ENCODE peak calls at places on chromosomes 2 and 18, in five cellular contexts. C is right atrium auricular region, V is upper lobe of right lung, W is tibial nerve, O is heart right ventricle. T is an unnamed sample.

GRCh38 chr2:168424112-168424951 is 31.7 kb upstream of the CERS6 start:
- DNase-seq in V (no peak), C (no peak), O (no peak), W (no peak), T (no peak)

GRCh38 chr18:34965108-34965507 is 76.1 kb upstream of the MAPRE2 start:
- DNase-seq in V (no peak), C (no peak), O (no peak), W (no peak), T (no peak)

GRCh38 chr18:3451989-3452749 is 2.2 kb downstream of the TGIF1 start:
- DNase-seq in W (peak; percentile 55), C (no peak), O (peak; percentile 59), V (peak; percentile 76), T (peak; percentile 41)

GRCh38 chr2:231640646-231641111 is 48.0 kb downstream of the TEX44 start:
- DNase-seq in C (peak; percentile 86), V (no peak), O (peak; percentile 81), W (peak; percentile 48), T (no peak)

GRCh38 chr2:54149623-54150501 is 34.4 kb downstream of the ACYP2 start:
- DNase-seq in V (no peak), O (no peak), W (no peak), C (no peak), T (no peak)

GRCh38 chr18:23194150-23194968 is 59.1 kb downstream of the CABLES1 start:
- DNase-seq in O (no peak), W (no peak), C (no peak), V (no peak), T (no peak)

GRCh38 chr2:169775765-169776482 is 22.7 kb upstream of the SSB start:
- DNase-seq in O (no peak), C (no peak), V (no peak), W (no peak), T (no peak)

GRCh38 chr2:241774419-241775222 is 2.0 kb upstream of the GAL3ST2 start:
- DNase-seq in O (no peak), W (no peak), C (peak; percentile 56), V (peak; percentile 60), T (peak; percentile 2)

GRCh38 chr2:219569635-219570034 is 1.7 kb downstream of the OBSL1 start:
- DNase-seq in C (no peak), O (no peak), V (no peak), W (no peak), T (no peak)

GRCh38 chr18:9738266-9738969 is 30.3 kb downstream of the RAB31 start:
- DNase-seq in C (no peak), W (no peak), V (no peak), O (no peak), T (no peak)

GRCh38 chr2:238596571-238597551 is 170.1 kb downstream of the ASB1 start:
- DNase-seq in W (peak; percentile 48), O (peak; percentile 51), V (no peak), C (no peak), T (no peak)

GRCh38 chr18:26804474-26804873 is 61.0 kb downstream of the AQP4 start:
- DNase-seq in V (no peak), W (no peak), C (no peak), O (no peak), T (peak; percentile 8)
- TF ChIP-seq CTCF in V (peak; percentile 37), W (no peak), C (peak; percentile 59), O (peak; percentile 40), T (peak; percentile 32)

GRCh38 chr2:10258326-10258725 is 44.4 kb upstream of the HPCAL1 start:
- DNase-seq in W (no peak), C (no peak), O (no peak), V (peak; percentile 15), T (no peak)
- TF ChIP-seq CTCF in W (no peak), C (no peak), O (no peak), V (no peak), T (no peak)

DNA sequence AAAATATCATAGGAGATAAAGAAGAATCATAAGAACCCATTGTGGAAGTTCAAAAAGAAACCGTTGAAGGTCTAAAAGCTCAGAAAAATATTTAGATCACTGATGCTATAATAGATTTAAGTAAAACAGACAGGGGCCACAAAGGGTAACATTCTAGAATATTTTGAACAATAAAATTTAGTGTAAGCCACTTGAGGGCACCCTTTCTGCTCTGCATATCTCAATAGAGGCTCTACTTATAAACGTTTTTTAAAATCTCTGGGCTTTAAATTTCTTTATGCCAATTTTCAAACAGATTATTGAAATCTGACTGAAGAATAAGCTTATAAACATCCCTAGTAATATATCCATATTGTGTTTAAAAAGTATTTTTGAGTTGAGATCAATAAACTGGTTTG is 57.6 kb upstream of the IL1RL1 start:
- DNase-seq in O (no peak), V (no peak), C (no peak), W (no peak), T (no peak)
- TF ChIP-seq CTCF in O (peak; percentile 32), V (peak; percentile 27), C (peak; percentile 35), W (no peak), T (no peak)

GRCh38 chr18:49447810-49448745 is 12.4 kb downstream of the DYM start:
- DNase-seq in C (no peak), W (no peak), V (no peak), O (peak; percentile 28), T (peak; percentile 55)
- TF ChIP-seq CTCF in C (peak; percentile 60), W (no peak), V (peak; percentile 48), O (peak; percentile 65), T (peak; percentile 56)

GRCh38 chr2:220785181-220785580 is 786.9 kb downstream of the EPHA4 start:
- DNase-seq in C (no peak), W (no peak), V (no peak), O (no peak), T (no peak)
- TF ChIP-seq CTCF in C (no peak), W (no peak), V (no peak), O (no peak), T (no peak)

GRCh38 chr2:88691339-88692183 is at the start of gene RPIA:
- DNase-seq in V (peak; percentile 100), C (peak; percentile 97), W (peak; percentile 98), O (peak; percentile 100), T (peak; percentile 97)

GRCh38 chr2:88694015-88694414 is 2.5 kb downstream of the RPIA start:
- DNase-seq in V (no peak), O (peak; percentile 10), W (no peak), C (no peak), T (no peak)

GRCh38 chr2:88687384-88687783 is 4.1 kb upstream of the RPIA start:
- DNase-seq in O (no peak), V (no peak), W (no peak), C (no peak), T (no peak)

GRCh38 chr2:88692187-88692586 is 714 bp downstream of the RPIA start:
- DNase-seq in O (peak; percentile 22), V (peak; percentile 72), C (no peak), W (peak; percentile 7), T (peak; percentile 20)

GRCh38 chr2:88690591-88691338 is 708 bp upstream of the RPIA start:
- DNase-seq in W (no peak), O (no peak), V (peak; percentile 78), C (no peak), T (no peak)
- TF ChIP-seq CTCF in W (no peak), O (no peak), V (no peak), C (no peak), T (no peak)

GRCh38 chr18:47893939-47894699 is 36.3 kb downstream of the SMAD2 start:
- DNase-seq in C (no peak), O (no peak), W (no peak), V (no peak), T (no peak)
- TF ChIP-seq CTCF in C (no peak), O (no peak), W (no peak), V (no peak), T (no peak)

GRCh38 chr2:189153608-189154007 is 26.0 kb downstream of the COL5A2 start:
- DNase-seq in C (no peak), V (no peak), O (peak; percentile 41), W (no peak), T (no peak)
- TF ChIP-seq CTCF in C (no peak), V (no peak), O (no peak), W (no peak), T (no peak)

DNA sequence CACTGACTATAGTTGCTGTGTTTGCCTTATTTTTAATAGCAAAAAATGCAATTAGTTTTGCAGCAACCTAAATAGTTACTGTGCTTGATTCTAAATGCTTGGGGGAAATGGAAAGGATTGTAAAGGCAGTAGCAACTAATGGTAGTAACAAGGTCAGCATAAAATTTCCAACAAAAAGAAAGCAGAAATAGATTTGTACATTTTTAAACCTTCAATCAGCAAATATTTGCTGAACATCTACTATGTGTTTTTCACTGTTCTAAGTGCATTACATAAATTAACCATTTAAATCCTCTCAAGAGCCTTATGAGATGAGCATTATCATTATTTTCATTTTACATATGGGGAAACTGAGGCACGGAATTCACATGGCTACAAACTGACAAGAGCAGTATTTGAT is 308.0 kb upstream of the UBE2E3 start:
- DNase-seq in C (no peak), V (no peak), O (no peak), W (no peak), T (no peak)
- TF ChIP-seq CTCF in C (no peak), V (no peak), O (no peak), W (no peak), T (no peak)

DNA sequence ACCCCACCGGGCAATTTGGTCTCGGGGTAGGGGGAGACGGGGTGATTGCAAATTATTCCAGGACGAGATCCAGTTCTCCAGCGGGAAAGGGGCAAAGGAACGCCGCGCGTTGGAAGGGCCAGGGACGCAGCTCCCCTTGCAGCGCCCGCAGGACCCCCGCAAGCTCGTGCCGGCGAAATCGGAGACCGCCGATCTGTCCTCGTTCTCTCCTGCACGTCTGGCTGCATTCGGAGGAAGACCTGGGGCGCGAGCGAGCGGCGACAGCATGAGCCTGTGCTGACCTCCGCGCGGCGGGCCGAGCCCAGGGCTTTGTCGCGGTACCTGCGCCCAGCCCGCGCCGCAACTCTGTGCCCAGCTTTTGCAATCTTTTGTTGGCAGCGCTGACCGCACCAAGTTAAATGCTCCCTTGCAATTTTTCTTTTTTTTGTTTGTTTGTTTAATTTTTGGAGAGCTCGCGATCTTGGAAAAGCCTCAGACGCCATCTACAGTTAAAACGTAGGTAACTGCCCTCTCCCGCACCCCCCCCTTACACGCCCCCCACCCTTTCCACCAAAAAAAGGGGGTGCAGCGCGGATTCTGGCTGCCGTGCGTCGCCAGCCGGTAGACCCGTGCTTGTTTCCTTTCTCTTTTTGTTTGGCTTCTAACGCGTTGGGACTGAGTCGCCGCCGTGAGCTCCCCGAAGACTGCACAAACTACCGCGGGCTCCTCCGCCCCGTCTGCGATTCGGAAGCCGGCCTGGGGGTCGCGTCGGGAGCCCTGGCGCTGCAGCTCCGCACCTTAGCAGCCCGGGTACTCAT is 653 bp downstream of the TRIB2 start:
- DNase-seq in O (peak; percentile 53), V (peak; percentile 84), C (no peak), W (no peak), T (peak; percentile 64)
- TF ChIP-seq CTCF in O (peak; percentile 45), V (peak; percentile 41), C (peak; percentile 73), W (peak; percentile 61), T (no peak)